ENCODE peak calls at places on chromosomes 13 and 19, in nine cellular contexts. One of them, this sample, is unnamed.

GRCh38 chr13:106212436-106213010 is 322.9 kb downstream of the EFNB2 start:
- DNase-seq in stimulated activated naive CD8-positive, alpha-beta T cell treated with anti-CD3 and anti-CD28 coated beads, Interleukin-15, Interleukin-2, amounts not matched to agents 100 U/mL and 50 U/mL, for 24 hours: no peak
- DNase-seq in glutamatergic neuron: no peak
- DNase-seq in HS-5: no peak
- DNase-seq in central memory CD4-positive, alpha-beta T cell: no peak
- DNase-seq in left ventricle myocardium superior: no peak
- DNase-seq in SHP77: no peak
- DNase-seq in hepatic stellate cell: no peak
- DNase-seq in cardiac fibroblast: no peak
- DNase-seq in this sample: no peak

GRCh38 chr19:3825286-3825956 is 39.2 kb upstream of the MATK start:
- DNase-seq in stimulated activated naive CD8-positive, alpha-beta T cell treated with anti-CD3 and anti-CD28 coated beads, Interleukin-15, Interleukin-2, amounts not matched to agents 100 U/mL and 50 U/mL, for 24 hours: no peak
- DNase-seq in glutamatergic neuron: no peak
- DNase-seq in HS-5: no peak
- DNase-seq in central memory CD4-positive, alpha-beta T cell: no peak
- DNase-seq in left ventricle myocardium superior: no peak
- DNase-seq in SHP77: no peak
- DNase-seq in hepatic stellate cell: no peak
- DNase-seq in cardiac fibroblast: no peak
- DNase-seq in this sample: no peak

GRCh38 chr19:47156861-47157454 is 26.3 kb downstream of the SAE1 start:
- DNase-seq in stimulated activated naive CD8-positive, alpha-beta T cell treated with anti-CD3 and anti-CD28 coated beads, Interleukin-15, Interleukin-2, amounts not matched to agents 100 U/mL and 50 U/mL, for 24 hours: no peak
- DNase-seq in glutamatergic neuron: no peak
- DNase-seq in HS-5: no peak
- DNase-seq in central memory CD4-positive, alpha-beta T cell: peak
- DNase-seq in left ventricle myocardium superior: no peak
- DNase-seq in SHP77: no peak
- DNase-seq in hepatic stellate cell: no peak
- DNase-seq in cardiac fibroblast: no peak
- DNase-seq in this sample: peak

GRCh38 chr19:56110515-56111448 is 10.3 kb downstream of the ZNF787 start:
- DNase-seq in stimulated activated naive CD8-positive, alpha-beta T cell treated with anti-CD3 and anti-CD28 coated beads, Interleukin-15, Interleukin-2, amounts not matched to agents 100 U/mL and 50 U/mL, for 24 hours: no peak
- DNase-seq in glutamatergic neuron: no peak
- DNase-seq in HS-5: no peak
- DNase-seq in central memory CD4-positive, alpha-beta T cell: no peak
- DNase-seq in left ventricle myocardium superior: peak
- DNase-seq in SHP77: no peak
- DNase-seq in hepatic stellate cell: no peak
- DNase-seq in cardiac fibroblast: peak
- DNase-seq in this sample: no peak

GRCh38 chr19:54817670-54818536 is 1.6 kb downstream of the KIR3DL1 start:
- DNase-seq in stimulated activated naive CD8-positive, alpha-beta T cell treated with anti-CD3 and anti-CD28 coated beads, Interleukin-15, Interleukin-2, amounts not matched to agents 100 U/mL and 50 U/mL, for 24 hours: no peak
- DNase-seq in glutamatergic neuron: no peak
- DNase-seq in HS-5: no peak
- DNase-seq in central memory CD4-positive, alpha-beta T cell: no peak
- DNase-seq in left ventricle myocardium superior: no peak
- DNase-seq in SHP77: no peak
- DNase-seq in hepatic stellate cell: no peak
- DNase-seq in cardiac fibroblast: no peak
- DNase-seq in this sample: no peak

GRCh38 chr19:38655148-38655824 is 7.8 kb downstream of the ACTN4 start:
- DNase-seq in stimulated activated naive CD8-positive, alpha-beta T cell treated with anti-CD3 and anti-CD28 coated beads, Interleukin-15, Interleukin-2, amounts not matched to agents 100 U/mL and 50 U/mL, for 24 hours: peak
- DNase-seq in glutamatergic neuron: no peak
- DNase-seq in HS-5: no peak
- DNase-seq in central memory CD4-positive, alpha-beta T cell: no peak
- DNase-seq in left ventricle myocardium superior: no peak
- DNase-seq in SHP77: no peak
- DNase-seq in hepatic stellate cell: no peak
- DNase-seq in cardiac fibroblast: peak
- DNase-seq in this sample: no peak

GRCh38 chr19:39502640-39503417 is 4.1 kb downstream of the DLL3 start:
- DNase-seq in stimulated activated naive CD8-positive, alpha-beta T cell treated with anti-CD3 and anti-CD28 coated beads, Interleukin-15, Interleukin-2, amounts not matched to agents 100 U/mL and 50 U/mL, for 24 hours: peak
- DNase-seq in glutamatergic neuron: peak
- DNase-seq in HS-5: no peak
- DNase-seq in central memory CD4-positive, alpha-beta T cell: peak
- DNase-seq in left ventricle myocardium superior: peak
- DNase-seq in SHP77: no peak
- DNase-seq in hepatic stellate cell: peak
- DNase-seq in cardiac fibroblast: peak
- DNase-seq in this sample: peak

GRCh38 chr13:51551446-51551845 is 32.8 kb upstream of the WDFY2 start:
- DNase-seq in stimulated activated naive CD8-positive, alpha-beta T cell treated with anti-CD3 and anti-CD28 coated beads, Interleukin-15, Interleukin-2, amounts not matched to agents 100 U/mL and 50 U/mL, for 24 hours: no peak
- DNase-seq in glutamatergic neuron: no peak
- DNase-seq in HS-5: no peak
- DNase-seq in central memory CD4-positive, alpha-beta T cell: no peak
- DNase-seq in left ventricle myocardium superior: no peak
- DNase-seq in SHP77: peak
- DNase-seq in hepatic stellate cell: no peak
- DNase-seq in cardiac fibroblast: no peak
- DNase-seq in this sample: no peak

GRCh38 chr13:99228737-99229691 is 28.4 kb downstream of the UBAC2 start:
- DNase-seq in stimulated activated naive CD8-positive, alpha-beta T cell treated with anti-CD3 and anti-CD28 coated beads, Interleukin-15, Interleukin-2, amounts not matched to agents 100 U/mL and 50 U/mL, for 24 hours: no peak
- DNase-seq in glutamatergic neuron: no peak
- DNase-seq in HS-5: peak
- DNase-seq in central memory CD4-positive, alpha-beta T cell: no peak
- DNase-seq in left ventricle myocardium superior: no peak
- DNase-seq in SHP77: no peak
- DNase-seq in hepatic stellate cell: peak
- DNase-seq in cardiac fibroblast: peak
- DNase-seq in this sample: no peak

GRCh38 chr13:24178847-24179845 is 18.6 kb downstream of the SPATA13 start:
- DNase-seq in stimulated activated naive CD8-positive, alpha-beta T cell treated with anti-CD3 and anti-CD28 coated beads, Interleukin-15, Interleukin-2, amounts not matched to agents 100 U/mL and 50 U/mL, for 24 hours: no peak
- DNase-seq in glutamatergic neuron: no peak
- DNase-seq in HS-5: no peak
- DNase-seq in central memory CD4-positive, alpha-beta T cell: no peak
- DNase-seq in left ventricle myocardium superior: no peak
- DNase-seq in SHP77: no peak
- DNase-seq in hepatic stellate cell: no peak
- DNase-seq in cardiac fibroblast: peak
- DNase-seq in this sample: no peak

GRCh38 chr19:29154163-29154562 is 58.8 kb downstream of the UQCRFS1 start:
- DNase-seq in stimulated activated naive CD8-positive, alpha-beta T cell treated with anti-CD3 and anti-CD28 coated beads, Interleukin-15, Interleukin-2, amounts not matched to agents 100 U/mL and 50 U/mL, for 24 hours: no peak
- DNase-seq in glutamatergic neuron: no peak
- DNase-seq in HS-5: no peak
- DNase-seq in central memory CD4-positive, alpha-beta T cell: no peak
- DNase-seq in left ventricle myocardium superior: no peak
- DNase-seq in SHP77: no peak
- DNase-seq in hepatic stellate cell: no peak
- DNase-seq in cardiac fibroblast: no peak
- DNase-seq in this sample: no peak

GRCh38 chr13:77980592-77980991 is 62.0 kb upstream of the EDNRB start:
- DNase-seq in stimulated activated naive CD8-positive, alpha-beta T cell treated with anti-CD3 and anti-CD28 coated beads, Interleukin-15, Interleukin-2, amounts not matched to agents 100 U/mL and 50 U/mL, for 24 hours: no peak
- DNase-seq in glutamatergic neuron: no peak
- DNase-seq in HS-5: no peak
- DNase-seq in central memory CD4-positive, alpha-beta T cell: no peak
- DNase-seq in left ventricle myocardium superior: no peak
- DNase-seq in SHP77: no peak
- DNase-seq in hepatic stellate cell: no peak
- DNase-seq in cardiac fibroblast: peak
- DNase-seq in this sample: no peak

GRCh38 chr19:10836478-10837325 is 690 bp upstream of the TMED1 start:
- DNase-seq in stimulated activated naive CD8-positive, alpha-beta T cell treated with anti-CD3 and anti-CD28 coated beads, Interleukin-15, Interleukin-2, amounts not matched to agents 100 U/mL and 50 U/mL, for 24 hours: peak
- DNase-seq in glutamatergic neuron: peak
- DNase-seq in HS-5: peak
- DNase-seq in central memory CD4-positive, alpha-beta T cell: no peak
- DNase-seq in left ventricle myocardium superior: peak
- DNase-seq in SHP77: peak
- DNase-seq in hepatic stellate cell: no peak
- DNase-seq in cardiac fibroblast: peak
- DNase-seq in this sample: no peak

GRCh38 chr13:87656311-87656710 is 14.9 kb upstream of the SLITRK5 start:
- DNase-seq in stimulated activated naive CD8-positive, alpha-beta T cell treated with anti-CD3 and anti-CD28 coated beads, Interleukin-15, Interleukin-2, amounts not matched to agents 100 U/mL and 50 U/mL, for 24 hours: no peak
- DNase-seq in glutamatergic neuron: no peak
- DNase-seq in HS-5: no peak
- DNase-seq in central memory CD4-positive, alpha-beta T cell: no peak
- DNase-seq in left ventricle myocardium superior: no peak
- DNase-seq in SHP77: peak
- DNase-seq in hepatic stellate cell: no peak
- DNase-seq in cardiac fibroblast: no peak
- DNase-seq in this sample: no peak

GRCh38 chr19:10762656-10763055 is 44.8 kb downstream of the DNM2 start:
- DNase-seq in stimulated activated naive CD8-positive, alpha-beta T cell treated with anti-CD3 and anti-CD28 coated beads, Interleukin-15, Interleukin-2, amounts not matched to agents 100 U/mL and 50 U/mL, for 24 hours: no peak
- DNase-seq in glutamatergic neuron: no peak
- DNase-seq in HS-5: no peak
- DNase-seq in central memory CD4-positive, alpha-beta T cell: peak
- DNase-seq in left ventricle myocardium superior: no peak
- DNase-seq in SHP77: no peak
- DNase-seq in hepatic stellate cell: no peak
- DNase-seq in cardiac fibroblast: no peak
- DNase-seq in this sample: peak

GRCh38 chr19:4399871-4400768 is at the start of gene SH3GL1:
- DNase-seq in stimulated activated naive CD8-positive, alpha-beta T cell treated with anti-CD3 and anti-CD28 coated beads, Interleukin-15, Interleukin-2, amounts not matched to agents 100 U/mL and 50 U/mL, for 24 hours: peak
- DNase-seq in glutamatergic neuron: peak
- DNase-seq in HS-5: peak
- DNase-seq in central memory CD4-positive, alpha-beta T cell: peak
- DNase-seq in left ventricle myocardium superior: peak
- DNase-seq in SHP77: peak
- DNase-seq in hepatic stellate cell: peak
- DNase-seq in cardiac fibroblast: peak
- DNase-seq in this sample: peak

This sample was measured in naive thymus-derived CD4-positive, alpha-beta T cell.